ENCODE peak calls at places on chromosomes 3 and 15, in ten cellular contexts. K is LoVo, D is NCI-H1092 treated with DMSO at 0.1 percent for 48 hours, J is hepatocyte, L is left lobe of liver, M is AG10803, H is H1, A is astrocyte of the spinal cord, Q is cardiac fibroblast, T is GM12891. E is an unnamed sample.

GRCh38 chr3:66350601-66351000 is 129.8 kb downstream of the SLC25A26 start:
- DNase-seq in K (no peak), D (no peak), J (no peak), L (no peak), M (peak), H (no peak), A (no peak), Q (no peak), T (no peak), E (no peak)

GRCh38 chr3:157542711-157543485 is 39.7 kb upstream of the VEPH1 start:
- DNase-seq in K (peak), D (peak), J (peak), L (no peak), M (peak), H (peak), A (peak), Q (peak), T (no peak), E (peak)

GRCh38 chr3:13303410-13303809 is 116.7 kb downstream of the NUP210 start:
- DNase-seq in K (no peak), D (no peak), J (no peak), L (no peak), M (no peak), H (no peak), A (no peak), Q (no peak), T (no peak), E (no peak)

GRCh38 chr3:161674402-161674801 is 177.8 kb downstream of the OTOL1 start:
- DNase-seq in K (no peak), D (no peak), J (no peak), L (no peak), M (no peak), H (no peak), A (no peak), Q (no peak), T (no peak), E (no peak)

GRCh38 chr3:39216176-39216790 is 23.9 kb upstream of the XIRP1 start:
- DNase-seq in K (no peak), D (no peak), J (no peak), L (no peak), M (no peak), H (no peak), A (no peak), Q (no peak), T (peak), E (no peak)

GRCh38 chr15:66399276-66399675 is 12.6 kb downstream of the MAP2K1 start:
- DNase-seq in K (no peak), D (no peak), J (no peak), L (no peak), M (no peak), H (no peak), A (no peak), Q (no peak), T (no peak), E (no peak)

GRCh38 chr3:168991813-168992212 is 671.7 kb downstream of the MECOM start:
- DNase-seq in K (no peak), D (no peak), J (no peak), L (no peak), M (no peak), H (no peak), A (no peak), Q (peak), T (no peak), E (no peak)

GRCh38 chr3:20573175-20573574 is 387.2 kb upstream of the SGO1 start:
- DNase-seq in K (no peak), D (no peak), J (no peak), L (no peak), M (peak), H (no peak), A (peak), Q (peak), T (no peak), E (no peak)

GRCh38 chr15:69939513-69940440 is 157.9 kb downstream of the TLE3 start:
- DNase-seq in K (no peak), D (no peak), J (peak), L (no peak), M (no peak), H (peak), A (no peak), Q (no peak), T (no peak), E (no peak)

GRCh38 chr3:13134879-13135206 is 61.6 kb upstream of the IQSEC1 start:
- DNase-seq in K (no peak), D (no peak), J (no peak), L (no peak), M (no peak), H (no peak), A (no peak), Q (no peak), T (no peak), E (no peak)

GRCh38 chr15:57496594-57496945 is 95.1 kb upstream of the MYZAP start:
- DNase-seq in K (no peak), D (no peak), J (no peak), L (no peak), M (no peak), H (no peak), A (no peak), Q (no peak), T (no peak), E (no peak)

GRCh38 chr15:40114218-40114617 is 5.5 kb upstream of the BMF start:
- DNase-seq in K (no peak), D (no peak), J (no peak), L (no peak), M (no peak), H (no peak), A (no peak), Q (no peak), T (no peak), E (no peak)